ENCODE peak calls at places on chromosomes 6 and 20, in six cellular contexts. O, V, Q, R, W and A are unnamed samples.

GRCh38 chr20:881051-881820 is 34.9 kb downstream of the ANGPT4 start:
- DNase-seq in V (no peak), R (no peak), O (no peak), W (peak), Q (peak), A (no peak)

GRCh38 chr6:113586966-113587699 is 270.0 kb upstream of the MARCKS start:
- DNase-seq in O (no peak), V (no peak), R (no peak), W (no peak), Q (no peak), A (no peak)

GRCh38 chr6:36290668-36291620 is 21.1 kb downstream of the PNPLA1 start:
- DNase-seq in V (no peak), R (no peak), Q (no peak), O (peak), W (peak), A (no peak)

GRCh38 chr6:135181333-135182119 is 418 bp downstream of the MYB start:
- DNase-seq in V (no peak), R (no peak), O (peak), Q (no peak), W (no peak), A (peak)

GRCh38 chr20:44716309-44717106 is 1.3 kb downstream of the CCN5 start:
- DNase-seq in Q (no peak), O (no peak), V (no peak), R (no peak), W (no peak), A (no peak)

GRCh38 chr6:71977860-71978259 is 91.5 kb downstream of the RIMS1 start:
- DNase-seq in O (no peak), R (no peak), Q (no peak), V (no peak), W (no peak), A (no peak)

GRCh38 chr6:111113731-111114438 is 26.6 kb downstream of the SLC16A10 start:
- DNase-seq in Q (peak), R (no peak), W (no peak), V (no peak), O (peak), A (peak)

GRCh38 chr6:56775498-56776166 is 132.9 kb upstream of the DST start:
- DNase-seq in V (no peak), O (no peak), Q (no peak), W (no peak), R (no peak), A (no peak)

GRCh38 chr6:34281702-34282334 is 33.0 kb upstream of the SMIM29 start:
- DNase-seq in W (no peak), Q (no peak), R (no peak), V (no peak), O (no peak), A (no peak)

GRCh38 chr6:122347251-122347650 is 52.2 kb upstream of the HSF2 start:
- DNase-seq in O (no peak), Q (no peak), R (no peak), W (no peak), V (no peak), A (no peak)

GRCh38 chr20:58598271-58599015 is 52.6 kb upstream of the STX16 start:
- DNase-seq in R (no peak), W (no peak), O (peak), V (no peak), Q (peak), A (no peak)

GRCh38 chr6:157335829-157336228 is 12.5 kb upstream of the TMEM242 start:
- DNase-seq in Q (no peak), R (no peak), W (no peak), O (no peak), V (no peak), A (no peak)

GRCh38 chr20:20085071-20085470 is 32.7 kb downstream of the CFAP61 start:
- DNase-seq in R (no peak), O (no peak), W (no peak), Q (no peak), V (no peak), A (no peak)

GRCh38 chr6:11083491-11083890 is 10.1 kb upstream of the SMIM13 start:
- DNase-seq in O (no peak), R (no peak), V (no peak), Q (peak), W (no peak), A (no peak)

GRCh38 chr6:42841844-42842584 is 37.4 kb upstream of the RPL7L1 start:
- DNase-seq in Q (no peak), O (no peak), V (no peak), R (no peak), W (no peak), A (no peak)

GRCh38 chr20:64152906-64153305 is 11.3 kb upstream of the MYT1 start:
- DNase-seq in R (no peak), W (no peak), V (no peak), O (no peak), Q (no peak), A (no peak)

GRCh38 chr20:44496976-44497375 is 21.3 kb downstream of the TTPAL start:
- DNase-seq in W (peak), R (no peak), Q (peak), O (no peak), V (no peak), A (no peak)

GRCh38 chr20:4012631-4013030 is 2.7 kb downstream of the RNF24 start:
- DNase-seq in V (no peak), Q (peak), W (no peak), O (no peak), R (no peak), A (no peak)

GRCh38 chr6:7730852-7731251 is 5.0 kb downstream of the BMP6 start:
- DNase-seq in R (peak), V (no peak), W (no peak), O (no peak), Q (peak), A (no peak)

GRCh38 chr6:35368038-35368887 is 25.9 kb downstream of the PPARD start:
- DNase-seq in R (peak), V (no peak), W (peak), O (peak), Q (peak), A (peak)

GRCh38 chr6:137494281-137494966 is at the start of gene OLIG3:
- DNase-seq in O (no peak), R (no peak), W (no peak), V (no peak), Q (no peak), A (peak)

GRCh38 chr6:106555767-106556166 is 73.5 kb downstream of the RTN4IP1 start:
- DNase-seq in W (no peak), Q (no peak), V (no peak), R (no peak), O (no peak), A (no peak)

GRCh38 chr6:14549319-14549770 is 431.8 kb downstream of the CD83 start:
- DNase-seq in Q (no peak), V (no peak), O (peak), W (no peak), R (no peak), A (no peak)

GRCh38 chr6:13302751-13303667 is 25.3 kb downstream of the TBC1D7 start:
- DNase-seq in O (peak), W (peak), V (peak), Q (peak), R (peak), A (no peak)

GRCh38 chr6:106383573-106383972 is 23.1 kb downstream of the CRYBG1 start:
- DNase-seq in Q (no peak), W (no peak), R (no peak), V (no peak), O (no peak), A (no peak)

GRCh38 chr6:36850001-36850400 is 10.8 kb upstream of the CPNE5 start:
- DNase-seq in R (no peak), O (no peak), W (no peak), Q (no peak), V (no peak), A (no peak)

GRCh38 chr20:59071224-59071623 is 28.6 kb upstream of the PRELID3B start:
- DNase-seq in O (no peak), V (no peak), R (no peak), Q (no peak), W (no peak), A (no peak)

GRCh38 chr6:7910654-7911344 is at the start of gene TXNDC5:
- DNase-seq in Q (peak), V (peak), R (peak), O (peak), W (no peak), A (peak)

GRCh38 chr6:4801491-4802118 is 25.4 kb downstream of the CDYL start:
- DNase-seq in Q (no peak), O (no peak), V (no peak), W (no peak), R (no peak), A (no peak)

GRCh38 chr20:47127986-47128385 is 228.5 kb downstream of the ZMYND8 start:
- DNase-seq in Q (no peak), V (no peak), W (no peak), R (no peak), O (no peak), A (no peak)

GRCh38 chr6:3671382-3671781 is 80.1 kb downstream of the PXDC1 start:
- DNase-seq in V (no peak), Q (no peak), R (no peak), O (no peak), W (no peak), A (no peak)

GRCh38 chr6:147947521-147947920 is 395.1 kb upstream of the SASH1 start:
- DNase-seq in V (no peak), O (no peak), Q (peak), W (no peak), R (no peak), A (no peak)

GRCh38 chr20:58064411-58065010 is 163.9 kb downstream of the ANKRD60 start:
- DNase-seq in V (no peak), W (no peak), R (no peak), Q (no peak), O (no peak), A (no peak)

GRCh38 chr20:49937023-49937929 is 1.1 kb downstream of the RNF114 start:
- DNase-seq in O (peak), Q (no peak), R (no peak), V (no peak), W (no peak), A (no peak)

GRCh38 chr20:34557936-34558319 is 590 bp upstream of the MAP1LC3A start:
- DNase-seq in V (no peak), W (no peak), Q (no peak), O (no peak), R (no peak), A (no peak)

GRCh38 chr6:127120787-127121636 is 2.5 kb downstream of the RSPO3 start:
- DNase-seq in R (peak), Q (peak), V (peak), O (peak), W (peak), A (peak)

GRCh38 chr6:148027201-148027600 is 315.4 kb upstream of the SASH1 start:
- DNase-seq in V (no peak), R (no peak), O (peak), W (no peak), Q (no peak), A (no peak)

GRCh38 chr6:109448615-109449014 is 7.0 kb downstream of the MICAL1 start:
- DNase-seq in Q (no peak), W (no peak), V (no peak), R (no peak), O (no peak), A (no peak)
- H3K27ac ChIP-seq in Q (no peak), W (no peak), V (peak), R (no peak), O (no peak), A (peak)

DNA sequence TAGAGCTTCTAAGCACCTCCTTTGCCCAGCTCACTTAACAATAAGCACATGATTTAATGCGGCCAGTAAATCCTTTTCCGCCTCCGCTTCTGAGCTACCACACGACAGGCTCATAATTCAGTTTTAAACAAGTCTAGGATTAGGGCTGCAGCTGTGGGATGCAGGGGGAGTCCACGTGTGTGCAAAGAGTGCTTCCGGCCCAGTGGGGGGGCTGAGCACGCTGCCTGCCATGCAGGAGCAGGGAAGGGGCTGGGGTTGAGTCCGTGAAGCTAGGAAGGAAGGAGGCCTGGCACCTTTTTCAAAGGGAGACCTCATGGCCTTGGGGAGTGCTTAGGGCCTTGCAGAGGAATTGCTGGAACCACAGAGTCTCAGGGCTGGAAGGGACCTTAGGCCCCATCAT is 95.9 kb downstream of the VEGFA start:
- DNase-seq in W (no peak), Q (no peak), O (peak), R (no peak), V (no peak), A (no peak)
- H3K27ac ChIP-seq in W (no peak), Q (no peak), O (no peak), R (no peak), V (no peak), A (no peak)

DNA sequence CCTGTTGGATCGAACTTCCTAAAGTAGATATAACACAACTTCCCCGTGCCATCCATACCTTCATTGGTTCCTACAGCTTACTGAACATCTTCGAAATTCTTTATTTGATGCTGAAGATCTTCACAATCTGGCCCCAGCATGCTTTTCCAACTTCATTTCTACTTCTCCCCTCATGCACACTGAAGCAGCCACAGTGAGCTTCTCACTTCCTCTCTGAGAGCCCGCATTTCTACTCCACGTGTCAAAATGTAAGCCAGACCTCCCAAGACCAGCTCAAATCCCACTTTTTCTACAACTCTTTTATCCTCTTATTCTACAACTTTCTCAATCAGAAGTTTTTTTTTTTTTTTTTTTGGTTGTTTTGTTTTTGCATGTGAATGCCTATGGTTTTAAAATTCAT is 254.7 kb downstream of the GMPR start:
- DNase-seq in Q (no peak), W (no peak), O (no peak), R (no peak), V (no peak), A (no peak)
- H3K27ac ChIP-seq in Q (no peak), W (no peak), O (no peak), R (no peak), V (no peak), A (no peak)

DNA sequence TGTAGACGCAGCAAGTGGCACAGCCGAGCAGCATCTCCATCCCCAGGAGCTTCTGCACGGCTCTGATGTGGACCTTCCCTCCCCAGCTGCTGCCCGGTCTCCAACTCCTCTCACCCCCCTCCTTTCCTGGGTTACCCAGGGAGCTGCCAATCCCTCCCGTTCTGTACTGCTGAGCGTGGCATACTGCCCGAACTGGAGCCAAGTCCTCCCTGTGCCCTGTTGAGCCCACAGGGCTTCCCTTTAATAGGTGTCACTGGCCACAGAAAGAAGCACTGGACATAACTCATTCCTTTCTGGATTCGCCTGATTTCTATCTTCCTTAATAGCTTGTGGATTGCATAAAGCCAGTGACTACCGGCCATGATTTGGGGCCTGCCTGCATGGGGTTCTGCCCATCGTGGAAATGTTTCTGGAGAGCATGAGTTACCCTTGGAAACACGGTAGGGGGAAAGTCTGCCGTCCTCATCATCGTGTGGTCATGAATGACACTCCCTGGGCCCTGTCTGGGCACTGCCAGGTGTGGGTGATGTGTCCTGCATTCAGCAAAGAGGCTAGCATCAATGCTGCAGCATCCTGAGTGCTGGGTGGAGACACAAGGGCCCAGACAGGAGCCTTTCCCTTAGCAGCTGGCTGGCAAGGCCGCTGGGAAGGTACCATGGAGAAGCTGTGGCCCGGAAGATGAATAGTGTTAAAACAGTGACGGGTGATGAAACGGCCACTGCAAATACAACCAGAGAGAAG is 189.7 kb downstream of the SYNDIG1 start:
- DNase-seq in W (no peak), Q (no peak), R (no peak), O (no peak), V (no peak), A (no peak)
- H3K27ac ChIP-seq in W (no peak), Q (no peak), R (no peak), O (no peak), V (peak), A (no peak)

DNA sequence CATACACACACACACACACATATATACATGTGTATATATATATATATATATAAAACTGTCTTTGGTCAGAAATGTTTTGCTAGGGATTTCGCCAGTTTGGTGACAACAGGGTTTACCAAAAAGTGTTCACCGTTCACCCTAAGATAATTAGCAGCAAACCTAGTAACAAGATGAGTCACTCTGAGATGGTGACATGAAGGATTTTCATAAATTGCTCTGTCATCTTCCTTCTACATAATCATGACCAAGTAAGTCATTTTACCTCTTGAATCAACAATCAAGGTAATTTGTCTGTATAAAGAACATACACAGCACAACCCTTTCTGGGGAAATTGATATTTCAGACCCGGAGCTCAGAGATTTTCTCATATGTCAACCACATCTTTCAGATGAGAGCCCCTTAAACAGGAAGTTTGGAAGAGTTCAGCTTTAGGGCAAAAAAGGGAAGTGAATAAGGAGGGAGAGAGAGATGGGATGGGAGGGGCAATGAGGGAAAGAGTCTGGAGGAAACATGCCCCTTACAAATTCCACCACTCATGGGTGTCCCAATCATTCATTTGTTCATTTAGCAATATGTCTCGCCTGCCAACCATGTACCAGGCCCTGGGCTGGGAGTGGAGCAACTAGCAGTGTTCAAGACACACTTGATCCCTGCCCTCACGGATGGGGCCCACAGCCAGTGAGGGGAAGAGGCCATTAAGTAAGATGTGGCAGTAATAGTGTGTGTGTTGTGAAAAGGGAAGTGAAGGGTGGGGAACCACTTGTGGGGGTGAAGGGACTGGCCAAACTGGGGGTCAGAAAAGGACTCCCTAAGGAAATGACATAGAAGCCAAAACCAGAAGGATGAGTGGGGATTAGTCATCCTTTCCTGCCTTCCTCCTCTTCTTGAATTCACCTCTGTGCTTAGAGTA is 191.0 kb downstream of the MAFB start:
- DNase-seq in Q (peak), W (no peak), V (peak), O (no peak), R (no peak), A (no peak)
- H3K27ac ChIP-seq in Q (no peak), W (no peak), V (no peak), O (no peak), R (no peak), A (no peak)

GRCh38 chr20:38563802-38564431 is 17.1 kb upstream of the ADIG start:
- DNase-seq in W (no peak), V (no peak), O (no peak), Q (no peak), R (no peak), A (no peak)

GRCh38 chr20:38557174-38557573 is 23.8 kb upstream of the ADIG start:
- DNase-seq in V (no peak), Q (no peak), O (no peak), W (no peak), R (no peak), A (no peak)

GRCh38 chr20:38555395-38555794 is 25.6 kb upstream of the ADIG start:
- DNase-seq in O (no peak), Q (no peak), V (no peak), W (no peak), R (no peak), A (no peak)

GRCh38 chr20:38554986-38555385 is 26.0 kb upstream of the ADIG start:
- DNase-seq in Q (no peak), O (peak), R (no peak), W (no peak), V (no peak), A (no peak)

DNA sequence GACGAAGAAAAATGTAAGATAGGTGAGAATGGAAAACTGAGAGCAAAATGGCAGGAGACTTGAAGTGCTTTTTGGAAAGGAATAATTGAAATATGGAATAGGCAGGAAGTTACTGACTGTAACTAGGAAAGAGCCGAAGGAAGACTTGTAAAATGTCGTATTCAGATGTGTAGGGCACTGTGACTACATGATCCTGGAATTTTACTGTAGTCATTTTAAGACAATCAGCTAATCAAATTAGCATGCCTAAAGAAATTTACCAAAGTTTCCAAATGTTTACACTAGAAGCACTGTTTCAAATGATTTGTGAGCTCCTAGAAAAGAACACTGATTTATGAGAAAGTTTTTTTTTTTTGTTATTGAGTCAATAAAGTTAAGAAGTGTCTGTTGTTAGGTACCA is 21.2 kb upstream of the ADIG start:
- DNase-seq in W (no peak), Q (peak), R (no peak), V (no peak), O (no peak), A (no peak)
- H3K27ac ChIP-seq in W (no peak), Q (no peak), R (no peak), V (no peak), O (no peak), A (no peak)

GRCh38 chr20:24153101-24154040 is 164.8 kb upstream of the GGTLC1 start:
- DNase-seq in O (no peak), R (no peak), V (no peak), Q (no peak), W (no peak), A (no peak)
- H3K27ac ChIP-seq in O (no peak), R (no peak), V (no peak), Q (no peak), W (no peak), A (no peak)

GRCh38 chr6:25448965-25449538 is 169.9 kb downstream of the CARMIL1 start:
- DNase-seq in V (no peak), O (no peak), Q (no peak), R (no peak), W (no peak), A (no peak)

GRCh38 chr6:25452027-25452426 is 172.9 kb downstream of the CARMIL1 start:
- DNase-seq in O (no peak), Q (no peak), V (no peak), W (no peak), R (no peak), A (no peak)

GRCh38 chr6:25450469-25451198 is 171.5 kb downstream of the CARMIL1 start:
- DNase-seq in R (no peak), Q (no peak), V (no peak), W (no peak), O (no peak), A (no peak)

GRCh38 chr6:25447570-25447929 is 168.4 kb downstream of the CARMIL1 start:
- DNase-seq in V (no peak), W (no peak), O (no peak), R (no peak), Q (no peak), A (no peak)

GRCh38 chr6:25449774-25450173 is 170.6 kb downstream of the CARMIL1 start:
- DNase-seq in R (no peak), V (no peak), W (no peak), Q (no peak), O (no peak), A (no peak)
- H3K27ac ChIP-seq in R (no peak), V (no peak), W (no peak), Q (no peak), O (no peak), A (no peak)